ENCODE peak calls at places on chromosomes 2 and 18, in nine cellular contexts. Z, J, W, E, G, X, L, P and S are unnamed samples.

GRCh38 chr2:215572341-215572848 is 136.5 kb upstream of the FN1 start:
- DNase-seq in Z (no peak), J (no peak), W (no peak), E (no peak), G (no peak), X (no peak), L (no peak), P (no peak), S (no peak)

GRCh38 chr2:186771395-186771794 is 77.5 kb downstream of the FAM171B start:
- DNase-seq in Z (peak; percentile 78), J (no peak), W (no peak), E (no peak), G (peak; percentile 28), X (peak; percentile 58), L (no peak), P (no peak), S (no peak)

GRCh38 chr18:40878371-40878770 is 1076.7 kb upstream of the PIK3C3 start:
- DNase-seq in Z (no peak), J (no peak), W (no peak), E (no peak), G (no peak), X (no peak), L (no peak), P (no peak), S (no peak)

GRCh38 chr2:58107803-58108710 is 61.5 kb downstream of the VRK2 start:
- DNase-seq in Z (no peak), J (peak; percentile 80), W (no peak), E (peak; percentile 91), G (peak; percentile 52), X (peak; percentile 67), L (no peak), P (no peak), S (no peak)

GRCh38 chr2:28366496-28367282 is 26.0 kb upstream of the FOSL2 start:
- DNase-seq in Z (no peak), J (no peak), W (peak; percentile 59), E (peak; percentile 55), G (peak; percentile 70), X (peak; percentile 54), L (no peak), P (no peak), S (no peak)

GRCh38 chr2:105822186-105822585 is 77.5 kb downstream of the NCK2 start:
- DNase-seq in Z (no peak), J (no peak), W (no peak), E (no peak), G (no peak), X (no peak), L (no peak), P (no peak), S (no peak)

GRCh38 chr2:85247591-85247990 is 80.2 kb downstream of the TGOLN2 start:
- DNase-seq in Z (no peak), J (no peak), W (no peak), E (no peak), G (no peak), X (no peak), L (no peak), P (no peak), S (no peak)

GRCh38 chr18:58552057-58552461 is 76.8 kb downstream of the ALPK2 start:
- DNase-seq in Z (peak; percentile 53), J (no peak), W (no peak), E (no peak), G (peak; percentile 11), X (peak; percentile 37), L (no peak), P (no peak), S (no peak)

GRCh38 chr2:142944264-142944663 is 66.8 kb downstream of the KYNU start:
- DNase-seq in Z (no peak), J (peak; percentile 26), W (no peak), E (no peak), G (no peak), X (peak; percentile 86), L (no peak), P (peak; percentile 12), S (no peak)

GRCh38 chr2:68734688-68735525 is at the start of gene ARHGAP25:
- DNase-seq in Z (no peak), J (no peak), W (peak; percentile 70), E (no peak), G (no peak), X (peak; percentile 12), L (no peak), P (no peak), S (no peak)

GRCh38 chr2:149087751-149088150 is 49.3 kb downstream of the LYPD6B start:
- DNase-seq in Z (peak; percentile 45), J (no peak), W (no peak), E (no peak), G (peak; percentile 13), X (no peak), L (no peak), P (no peak), S (no peak)

GRCh38 chr2:47031909-47032668 is 116.5 kb upstream of the MCFD2 start:
- DNase-seq in Z (peak; percentile 36), J (no peak), W (no peak), E (no peak), G (no peak), X (peak; percentile 28), L (no peak), P (no peak), S (no peak)

GRCh38 chr2:240993446-240994160 is 4.8 kb upstream of the SNED1 start:
- DNase-seq in Z (no peak), J (no peak), W (no peak), E (no peak), G (no peak), X (no peak), L (no peak), P (no peak), S (no peak)

GRCh38 chr18:48743046-48743445 is 204.2 kb downstream of the CTIF start:
- DNase-seq in Z (no peak), J (peak; percentile 82), W (no peak), E (peak; percentile 73), G (no peak), X (peak; percentile 38), L (peak; percentile 82), P (no peak), S (no peak)

GRCh38 chr2:59236723-59237122 is 995.6 kb upstream of the FANCL start:
- DNase-seq in Z (no peak), J (peak; percentile 5), W (no peak), E (peak; percentile 15), G (no peak), X (no peak), L (no peak), P (no peak), S (no peak)

GRCh38 chr2:67600946-67601345 is 203.8 kb downstream of the ETAA1 start:
- DNase-seq in Z (no peak), J (no peak), W (no peak), E (peak; percentile 88), G (no peak), X (peak; percentile 52), L (no peak), P (no peak), S (no peak)

GRCh38 chr18:63907649-63908048 is at the start of gene SERPINB10:
- DNase-seq in Z (no peak), J (no peak), W (no peak), E (no peak), G (no peak), X (no peak), L (no peak), P (no peak), S (no peak)

GRCh38 chr2:33598472-33599174 is 476 bp downstream of the FAM98A start:
- DNase-seq in Z (peak; percentile 48), J (no peak), W (peak; percentile 54), E (peak; percentile 55), G (peak; percentile 14), X (peak; percentile 59), L (no peak), P (peak; percentile 30), S (peak; percentile 52)

GRCh38 chr2:120871016-120871635 is 135.5 kb downstream of the GLI2 start:
- DNase-seq in Z (no peak), J (no peak), W (no peak), E (no peak), G (no peak), X (no peak), L (no peak), P (no peak), S (no peak)

GRCh38 chr18:26103579-26103978 is 13.2 kb upstream of the SS18 start:
- DNase-seq in Z (no peak), J (no peak), W (peak; percentile 48), E (no peak), G (no peak), X (peak; percentile 16), L (no peak), P (peak; percentile 61), S (peak; percentile 15)

GRCh38 chr2:138003411-138003810 is 39.1 kb downstream of the HNMT start:
- DNase-seq in Z (no peak), J (no peak), W (no peak), E (peak; percentile 35), G (no peak), X (no peak), L (no peak), P (no peak), S (no peak)

GRCh38 chr18:28114472-28114871 is 62.5 kb downstream of the CDH2 start:
- DNase-seq in Z (no peak), J (no peak), W (no peak), E (peak; percentile 66), G (no peak), X (no peak), L (no peak), P (no peak), S (no peak)

GRCh38 chr2:238863231-238863630 is 15.3 kb downstream of the TWIST2 start:
- DNase-seq in Z (no peak), J (no peak), W (no peak), E (no peak), G (no peak), X (no peak), L (no peak), P (no peak), S (no peak)

GRCh38 chr2:172398444-172398843 is 28.9 kb upstream of the ITGA6 start:
- DNase-seq in Z (no peak), J (no peak), W (no peak), E (no peak), G (no peak), X (no peak), L (no peak), P (no peak), S (no peak)

GRCh38 chr2:119218478-119219064 is 5.1 kb upstream of the STEAP3 start:
- DNase-seq in Z (no peak), J (peak; percentile 40), W (no peak), E (peak; percentile 75), G (peak; percentile 30), X (peak; percentile 22), L (peak; percentile 59), P (peak; percentile 67), S (no peak)

GRCh38 chr2:104658149-104658839 is 195.6 kb upstream of the POU3F3 start:
- DNase-seq in Z (no peak), J (no peak), W (no peak), E (no peak), G (no peak), X (no peak), L (peak; percentile 74), P (peak; percentile 19), S (peak; percentile 44)

GRCh38 chr18:13369756-13370510 is 151.4 kb downstream of the LDLRAD4 start:
- DNase-seq in Z (no peak), J (no peak), W (no peak), E (no peak), G (no peak), X (no peak), L (no peak), P (no peak), S (no peak)

GRCh38 chr18:55224086-55224625 is 264.9 kb upstream of the CCDC68 start:
- DNase-seq in Z (no peak), J (no peak), W (no peak), E (no peak), G (no peak), X (no peak), L (no peak), P (no peak), S (no peak)

GRCh38 chr18:23245461-23245860 is 110.2 kb downstream of the CABLES1 start:
- DNase-seq in Z (no peak), J (no peak), W (no peak), E (no peak), G (no peak), X (no peak), L (no peak), P (no peak), S (no peak)

GRCh38 chr2:226001716-226002115 is 602.2 kb downstream of the NYAP2 start:
- DNase-seq in Z (no peak), J (no peak), W (no peak), E (no peak), G (no peak), X (no peak), L (no peak), P (no peak), S (no peak)

GRCh38 chr18:10702196-10702595 is 176.4 kb downstream of the NAPG start:
- DNase-seq in Z (no peak), J (no peak), W (no peak), E (no peak), G (no peak), X (no peak), L (no peak), P (no peak), S (no peak)